ENCODE peak calls at places on chromosomes 3 and 15, in seven cellular contexts. T is fibroblast of the aortic adventitia, O is body of pancreas, K is adrenal gland, J is fibroblast of mammary gland, C is epithelial cell of proximal tubule, U is fibroblast of pulmonary artery. M is an unnamed sample.

GRCh38 chr3:41690766-41691563 is 270.9 kb downstream of the ULK4 start:
- DNase-seq in C (no peak), K (no peak), O (peak), J (no peak), T (peak), U (peak), M (no peak)

GRCh38 chr3:189278211-189278610 is 106.4 kb downstream of the TPRG1 start:
- DNase-seq in J (no peak), O (no peak), C (no peak), T (no peak), K (no peak), U (no peak), M (no peak)

GRCh38 chr3:128274837-128275236 is 121.6 kb downstream of the EEFSEC start:
- DNase-seq in T (peak), K (no peak), U (peak), J (peak), O (no peak), C (peak), M (no peak)

GRCh38 chr3:19025441-19025840 is 122.9 kb upstream of the KCNH8 start:
- DNase-seq in J (no peak), C (no peak), O (no peak), T (no peak), K (no peak), U (no peak), M (no peak)

GRCh38 chr15:87626835-87627234 is 629.7 kb downstream of the NTRK3 start:
- DNase-seq in K (no peak), T (no peak), J (no peak), O (no peak), C (no peak), U (no peak), M (no peak)

GRCh38 chr15:53384417-53384816 is 375.0 kb downstream of the WDR72 start:
- DNase-seq in J (no peak), O (peak), T (no peak), K (peak), C (no peak), U (no peak), M (no peak)

GRCh38 chr15:48385431-48385830 is 54.2 kb downstream of the DUT start:
- DNase-seq in K (peak), U (peak), O (no peak), J (peak), T (peak), C (no peak), M (no peak)

GRCh38 chr3:31758342-31758741 is 222.7 kb downstream of the OSBPL10 start:
- DNase-seq in O (no peak), T (no peak), C (no peak), J (no peak), K (no peak), U (no peak), M (no peak)

GRCh38 chr3:157069406-157069805 is 90.5 kb downstream of the CCNL1 start:
- DNase-seq in C (no peak), O (no peak), J (no peak), K (no peak), U (no peak), T (no peak), M (no peak)

GRCh38 chr3:42923606-42924005 is 17.7 kb downstream of the ZNF662 start:
- DNase-seq in T (no peak), C (no peak), K (no peak), J (no peak), O (no peak), U (no peak), M (no peak)

DNA sequence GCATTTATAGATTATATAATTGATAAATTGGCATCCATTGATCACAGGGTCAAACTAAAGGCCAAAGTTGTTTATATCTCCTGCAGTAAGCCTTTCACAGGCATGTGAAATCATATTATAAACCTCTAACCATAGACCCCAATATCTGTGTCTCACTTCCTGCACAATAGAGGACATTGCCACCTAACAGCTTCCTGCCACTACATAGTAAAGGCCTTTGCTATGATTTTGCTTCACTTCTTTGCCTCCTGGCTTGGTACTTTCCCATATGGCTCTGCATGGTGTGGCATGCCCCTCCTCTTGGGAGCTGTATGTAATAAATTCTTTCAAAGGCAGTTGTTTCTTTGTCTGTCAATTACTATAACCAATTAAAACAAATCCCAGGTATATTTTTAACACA is 20.4 kb downstream of the ZNF662 start:
- DNase-seq in U (no peak), O (no peak), T (no peak), K (no peak), C (no peak), J (no peak), M (no peak)
- TF ChIP-seq CTCF in U (no peak), O (no peak), T (no peak), K (no peak), C (no peak), J (no peak), M (no peak)

GRCh38 chr15:72222433-72222832 is 8.6 kb downstream of the PKM start:
- DNase-seq in O (no peak), U (peak), T (no peak), J (peak), K (peak), C (no peak), M (no peak)
- TF ChIP-seq CTCF in O (no peak), U (no peak), T (no peak), J (no peak), K (peak), C (no peak), M (no peak)

GRCh38 chr3:174859756-174860155 is 622 bp downstream of the NAALADL2 start:
- DNase-seq in K (no peak), U (no peak), C (no peak), O (no peak), J (no peak), T (no peak), M (no peak)

GRCh38 chr3:174863488-174863887 is 4.4 kb downstream of the NAALADL2 start:
- DNase-seq in K (no peak), J (no peak), T (no peak), O (no peak), C (no peak), U (no peak), M (no peak)

GRCh38 chr3:174862666-174863065 is 3.5 kb downstream of the NAALADL2 start:
- DNase-seq in U (no peak), J (no peak), K (no peak), C (no peak), O (no peak), T (no peak), M (no peak)

GRCh38 chr3:174859109-174859735 is at the start of gene NAALADL2:
- DNase-seq in T (no peak), J (no peak), C (no peak), O (no peak), K (no peak), U (no peak), M (no peak)

GRCh38 chr3:174862101-174862500 is 3.0 kb downstream of the NAALADL2 start:
- DNase-seq in C (peak), U (no peak), J (peak), T (no peak), O (no peak), K (no peak), M (no peak)
- TF ChIP-seq CTCF in C (peak), U (no peak), J (peak), T (no peak), O (peak), K (no peak), M (peak)

DNA sequence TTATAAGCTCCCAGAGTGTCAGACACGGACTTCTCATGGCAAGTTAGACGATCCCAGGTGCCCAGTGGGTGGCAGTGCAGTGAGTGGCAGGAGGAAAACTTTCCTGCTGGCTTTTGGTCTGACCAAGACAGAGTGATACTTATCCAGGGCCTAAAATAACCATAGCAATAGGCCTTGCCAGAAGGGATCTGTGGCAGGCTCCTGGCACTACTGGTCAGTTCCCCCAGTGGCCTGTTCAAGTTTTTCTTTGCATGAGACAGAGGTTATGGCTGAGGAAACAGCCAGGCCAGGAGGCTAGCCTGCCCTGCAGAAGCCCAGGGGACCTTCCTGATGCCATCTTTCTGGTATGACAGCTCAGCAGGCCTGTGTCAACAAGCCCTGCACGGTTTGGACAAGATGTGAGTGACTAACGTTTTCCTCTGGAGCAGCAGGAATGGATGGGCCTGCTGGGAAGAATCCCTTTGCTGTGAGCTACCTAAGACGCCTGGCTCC is 17.9 kb downstream of the SCG5 start:
- DNase-seq in J (peak), C (no peak), T (peak), U (no peak), K (no peak), O (peak), M (no peak)
- TF ChIP-seq CTCF in J (no peak), C (no peak), T (peak), U (no peak), K (no peak), O (no peak), M (no peak)

DNA sequence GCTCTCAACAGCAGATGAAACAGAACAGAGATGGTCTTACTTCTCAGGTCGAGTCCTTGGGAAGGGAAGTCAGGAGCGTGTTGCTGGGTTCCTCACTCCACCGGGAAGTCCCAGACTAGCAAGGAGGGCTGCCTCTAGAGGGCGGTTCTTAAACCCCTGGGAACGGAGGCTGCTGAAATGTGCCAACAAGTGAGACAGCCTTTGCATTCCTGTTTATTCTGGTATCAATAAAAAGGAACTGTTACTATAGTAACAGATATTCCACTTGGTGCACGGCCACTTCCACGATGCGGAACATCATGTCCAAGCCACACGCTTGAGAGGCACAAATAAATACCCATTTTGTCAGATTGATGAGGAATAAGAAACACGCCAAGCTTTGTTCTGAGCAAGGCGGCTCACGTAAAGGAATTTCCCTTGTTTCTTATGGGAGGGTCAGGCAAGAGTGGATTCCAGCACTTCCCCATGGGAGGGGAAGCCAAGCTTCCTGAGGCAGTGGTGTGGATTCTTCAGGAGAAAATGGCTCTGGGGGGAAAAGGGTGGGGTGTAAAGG is at the start of gene FAM107A:
- DNase-seq in T (peak), U (peak), O (peak), K (peak), C (peak), J (peak), M (peak)
- TF ChIP-seq CTCF in T (peak), U (peak), O (peak), K (no peak), C (peak), J (peak), M (peak)

GRCh38 chr3:53941174-53941573 is 49.5 kb upstream of the SELENOK start:
- DNase-seq in U (peak), J (peak), K (no peak), T (peak), C (no peak), O (no peak), M (no peak)

GRCh38 chr3:53944019-53944418 is 52.4 kb upstream of the SELENOK start:
- DNase-seq in J (no peak), U (peak), C (no peak), O (no peak), K (no peak), T (no peak), M (no peak)

GRCh38 chr3:53939081-53939582 is 47.5 kb upstream of the SELENOK start:
- DNase-seq in J (no peak), U (no peak), C (no peak), T (no peak), K (no peak), O (no peak), M (no peak)

GRCh38 chr3:53940651-53941050 is 49.0 kb upstream of the SELENOK start:
- DNase-seq in C (no peak), K (no peak), T (no peak), U (peak), J (no peak), O (no peak), M (no peak)

GRCh38 chr3:53941945-53942344 is 50.3 kb upstream of the SELENOK start:
- DNase-seq in O (no peak), K (no peak), C (no peak), U (peak), J (no peak), T (no peak), M (no peak)
- TF ChIP-seq CTCF in O (no peak), K (no peak), C (peak), U (peak), J (peak), T (no peak), M (no peak)

GRCh38 chr3:141148770-141149169 is 82.9 kb upstream of the PXYLP1 start:
- DNase-seq in J (no peak), U (no peak), K (no peak), T (no peak), C (no peak), O (no peak), M (no peak)

GRCh38 chr3:141151439-141151838 is 80.2 kb upstream of the PXYLP1 start:
- DNase-seq in J (peak), C (no peak), T (peak), K (no peak), O (no peak), U (no peak), M (no peak)

GRCh38 chr3:141150931-141151330 is 80.7 kb upstream of the PXYLP1 start:
- DNase-seq in J (no peak), K (no peak), U (no peak), C (no peak), T (no peak), O (no peak), M (no peak)

GRCh38 chr3:141152130-141152529 is 79.5 kb upstream of the PXYLP1 start:
- DNase-seq in T (no peak), J (no peak), K (no peak), C (no peak), O (no peak), U (no peak), M (no peak)

DNA sequence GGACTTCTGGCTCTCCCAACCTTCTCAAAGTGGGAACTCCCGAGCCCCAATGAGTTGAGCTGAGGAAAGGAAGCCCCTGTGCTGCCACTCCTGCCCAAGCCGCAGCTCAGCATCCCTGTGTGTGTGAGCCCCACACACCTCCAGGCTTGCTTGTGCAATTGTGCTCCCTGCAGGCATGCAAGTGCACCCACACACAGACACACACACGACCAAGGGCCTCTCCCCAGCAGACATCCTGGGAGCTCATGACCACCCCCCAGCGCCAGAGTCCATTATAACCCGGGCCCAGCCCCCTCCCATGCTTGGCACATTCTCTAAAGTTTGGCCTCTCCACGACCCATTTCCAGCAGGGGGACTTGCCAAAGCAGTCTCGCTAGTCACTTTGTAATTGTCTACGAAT is 81.2 kb upstream of the PXYLP1 start:
- DNase-seq in U (no peak), J (no peak), T (no peak), O (no peak), K (no peak), C (no peak), M (no peak)
- TF ChIP-seq CTCF in U (no peak), J (no peak), T (no peak), O (no peak), K (no peak), C (no peak), M (no peak)

GRCh38 chr15:75597667-75598341 is 18.7 kb upstream of the PTPN9 start:
- DNase-seq in J (peak), U (peak), O (no peak), T (peak), C (no peak), K (no peak), M (no peak)
- TF ChIP-seq CTCF in J (peak), U (peak), O (peak), T (peak), C (peak), K (peak), M (no peak)

GRCh38 chr15:79853492-79854328 is 43.1 kb downstream of the MTHFS start:
- DNase-seq in J (peak), O (peak), K (peak), T (peak), U (peak), C (peak), M (peak)
- TF ChIP-seq CTCF in J (peak), O (peak), K (peak), T (peak), U (peak), C (peak), M (peak)